ENCODE peak calls at places on chromosomes 4 and X, in nine cellular contexts. H is pancreas, B is tibial artery, R is SJCRH30, C is PC-3, N is GM12878, D is left lung, P is neuronal stem cell, V is heart right ventricle. S is an unnamed sample.

GRCh38 chr4:108036252-108036651 is 46.6 kb downstream of the HADH start:
- DNase-seq in C (no peak), R (no peak), N (no peak), D (no peak), H (no peak), B (no peak), P (no peak), V (no peak), S (peak; percentile 63)

GRCh38 chr4:137083571-137083970 is 448.7 kb downstream of the PCDH18 start:
- DNase-seq in D (no peak), H (no peak), P (no peak), C (no peak), V (no peak), N (no peak), R (no peak), B (no peak), S (no peak)

GRCh38 chr4:152972821-152973613 is 36.9 kb downstream of the FHDC1 start:
- DNase-seq in V (no peak), B (no peak), R (no peak), P (no peak), C (peak; percentile 67), N (no peak), D (peak; percentile 69), H (no peak), S (no peak)

GRCh38 chrX:6257025-6257424 is 28.4 kb upstream of the NLGN4X start:
- DNase-seq in N (no peak), B (no peak), R (no peak), H (no peak), V (no peak), P (no peak), D (no peak), C (no peak), S (no peak)

GRCh38 chr4:82811392-82811791 is 12.8 kb upstream of the SCD5 start:
- DNase-seq in C (no peak), N (no peak), P (no peak), H (no peak), V (no peak), R (no peak), D (no peak), B (no peak), S (no peak)

GRCh38 chr4:101259876-101260275 is 87.5 kb downstream of the PPP3CA start:
- DNase-seq in N (peak; percentile 32), B (no peak), H (no peak), D (no peak), R (no peak), V (no peak), C (no peak), P (no peak), S (no peak)

GRCh38 chrX:30483996-30484395 is 93.6 kb downstream of the TASL start:
- DNase-seq in N (no peak), V (no peak), R (no peak), H (no peak), P (no peak), D (no peak), B (no peak), C (no peak), S (no peak)

GRCh38 chr4:95118507-95118906 is 360.8 kb downstream of the BMPR1B start:
- DNase-seq in V (no peak), H (no peak), N (no peak), D (no peak), P (no peak), B (no peak), C (no peak), R (no peak), S (no peak)

GRCh38 chr4:15882675-15883086 is 55.9 kb downstream of the FGFBP1 start:
- DNase-seq in R (peak; percentile 37), B (peak; percentile 27), D (peak; percentile 44), N (peak; percentile 64), H (no peak), P (peak; percentile 69), V (peak; percentile 47), C (peak; percentile 82), S (no peak)

GRCh38 chr4:102789317-102789717 is 28.5 kb upstream of the MANBA start:
- DNase-seq in P (no peak), R (no peak), V (no peak), D (no peak), B (no peak), C (peak; percentile 76), H (no peak), N (no peak), S (no peak)

GRCh38 chr4:180422989-180423766 is 1820.0 kb upstream of the TENM3 start:
- DNase-seq in V (no peak), C (no peak), B (no peak), H (no peak), N (no peak), R (no peak), P (no peak), D (no peak), S (no peak)

GRCh38 chr4:151866266-151866918 is 105.6 kb upstream of the GATB start:
- DNase-seq in D (no peak), C (no peak), V (no peak), H (no peak), P (no peak), R (no peak), B (no peak), N (no peak), S (no peak)

GRCh38 chr4:86977621-86978184 is 42.9 kb downstream of the AFF1 start:
- DNase-seq in R (no peak), P (no peak), N (peak; percentile 67), D (no peak), H (no peak), B (no peak), V (no peak), C (peak; percentile 88), S (no peak)

GRCh38 chr4:85889314-85889713 is 414.4 kb downstream of the ARHGAP24 start:
- DNase-seq in R (no peak), C (no peak), B (no peak), D (no peak), V (no peak), N (no peak), P (no peak), H (no peak), S (no peak)

GRCh38 chrX:14872355-14872754 is 514 bp downstream of the FANCB start:
- DNase-seq in D (no peak), C (no peak), R (peak; percentile 33), B (no peak), H (no peak), V (no peak), N (no peak), P (no peak), S (no peak)
- H3K27ac ChIP-seq in D (no peak overlapping the region), C (no peak overlapping the region), R (peak overlapping the region; percentile 86), B (no peak overlapping the region), H (no peak overlapping the region), V (no peak overlapping the region), N (peak overlapping the region; percentile 58), P (no peak overlapping the region), S (peak overlapping the region; percentile 36)

GRCh38 chr4:10112658-10113284 is 3.8 kb downstream of the WDR1 start:
- DNase-seq in V (no peak), C (no peak), R (no peak), N (no peak), B (no peak), D (no peak), H (peak; percentile 14), P (no peak), S (no peak)

GRCh38 chr4:10108391-10108790 is 8.2 kb downstream of the WDR1 start:
- DNase-seq in V (no peak), D (no peak), C (no peak), P (no peak), B (no peak), R (no peak), N (no peak), H (peak; percentile 16), S (no peak)

GRCh38 chr4:10108818-10109783 is 7.5 kb downstream of the WDR1 start:
- DNase-seq in V (no peak), P (no peak), N (no peak), D (no peak), H (peak; percentile 36), B (no peak), R (peak; percentile 32), C (peak; percentile 76), S (peak; percentile 48)

GRCh38 chr4:10111067-10111801 is 5.4 kb downstream of the WDR1 start:
- DNase-seq in P (no peak), H (peak; percentile 44), N (no peak), R (no peak), V (no peak), C (no peak), D (no peak), B (no peak), S (no peak)

GRCh38 chr4:10109995-10110670 is 6.5 kb downstream of the WDR1 start:
- DNase-seq in R (no peak), C (no peak), B (no peak), V (no peak), H (peak; percentile 31), D (no peak), P (no peak), N (no peak), S (no peak)
- H3K4me3 ChIP-seq in R (no peak overlapping the region), C (no peak overlapping the region), B (peak overlapping the region; percentile 27), V (no peak overlapping the region), H (no peak overlapping the region), D (no peak overlapping the region), P (no peak overlapping the region), N (peak overlapping the region; percentile 9), S (peak overlapping the region; percentile 2)

GRCh38 chr4:7828926-7829325 is 110.7 kb downstream of the AFAP1 start:
- DNase-seq in D (no peak), C (no peak), H (no peak), V (no peak), R (no peak), N (no peak), B (peak; percentile 13), P (no peak), S (no peak)
- H3K4me1 ChIP-seq in D (peaks cover 30% of the 10 kb centered on the region), C (peaks cover 21% of the 10 kb centered on the region), H (peaks cover 2% of the 10 kb centered on the region), V (peaks cover 23% of the 10 kb centered on the region), R (peaks cover 11% of the 10 kb centered on the region), N (no peaks in the 10 kb centered on the region), B (peaks cover 50% of the 10 kb centered on the region), P (peaks cover 3% of the 10 kb centered on the region), S (peaks cover 53% of the 10 kb centered on the region)

GRCh38 chr4:906311-907102 is 25.6 kb downstream of the GAK start:
- DNase-seq in R (no peak), H (peak; percentile 53), D (no peak), B (no peak), N (no peak), P (no peak), V (no peak), C (no peak), S (no peak)
- H3K27ac ChIP-seq in R (no peak overlapping the region), H (no peak overlapping the region), D (no peak overlapping the region), B (no peak overlapping the region), N (no peak overlapping the region), P (no peak overlapping the region), V (no peak overlapping the region), C (no peak overlapping the region), S (no peak overlapping the region)

DNA sequence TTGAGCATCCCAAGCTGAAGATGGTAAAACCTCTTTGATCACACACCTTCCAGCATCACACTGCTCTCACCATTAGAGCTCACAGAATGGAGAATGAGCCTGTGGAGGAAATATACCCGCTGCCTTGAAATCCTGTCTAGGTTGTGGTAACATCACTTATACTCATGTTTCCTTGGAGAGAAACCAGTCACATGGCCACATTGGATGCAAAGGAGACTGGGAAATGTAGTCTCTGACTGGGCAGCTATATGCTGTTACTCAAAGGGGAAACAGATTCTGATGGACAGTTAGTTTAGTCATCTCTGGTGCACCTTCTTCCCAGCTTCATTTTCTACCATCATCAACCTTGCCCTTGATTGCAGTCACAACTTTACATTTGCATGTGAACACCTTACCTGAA is 286.3 kb downstream of the ANKRD50 start:
- DNase-seq in N (no peak), D (no peak), H (no peak), B (no peak), P (no peak), V (no peak), R (no peak), C (no peak), S (no peak)
- H3K4me3 ChIP-seq in N (no peak overlapping the region), D (no peak overlapping the region), H (no peak overlapping the region), B (no peak overlapping the region), P (no peak overlapping the region), V (no peak overlapping the region), R (no peak overlapping the region), C (no peak overlapping the region), S (no peak overlapping the region)

S was measured in CD4-positive, alpha-beta memory T cell.